ENCODE peak calls at places on chromosomes 7 and 10, in nine cellular contexts. One of them, this sample, is unnamed.

GRCh38 chr7:151626422-151627115 is 106.9 kb upstream of the RHEB start:
- DNase-seq in NCI-H748 treated with DMSO at 0.1 percent for 48 hours: no peak
- DNase-seq in RWPE1: no peak
- DNase-seq in uterus: no peak
- DNase-seq in dorsolateral prefrontal cortex: no peak
- DNase-seq in activated naive CD4-positive, alpha-beta T cell treated with anti-CD3 and anti-CD28 coated beads for 36 hours: peak
- DNase-seq in HTR-8/SVneo: no peak
- DNase-seq in COLO829: peak
- DNase-seq in fibroblast of pulmonary artery: no peak
- DNase-seq in this sample: peak

GRCh38 chr7:47572939-47573757 is 8.8 kb downstream of the TNS3 start:
- DNase-seq in COLO829: no peak
- DNase-seq in NCI-H748 treated with DMSO at 0.1 percent for 48 hours: no peak
- DNase-seq in uterus: no peak
- DNase-seq in RWPE1: no peak
- DNase-seq in fibroblast of pulmonary artery: no peak
- DNase-seq in HTR-8/SVneo: no peak
- DNase-seq in activated naive CD4-positive, alpha-beta T cell treated with anti-CD3 and anti-CD28 coated beads for 36 hours: no peak
- DNase-seq in dorsolateral prefrontal cortex: no peak
- DNase-seq in this sample: no peak

GRCh38 chr7:1156782-1157535 is 3.0 kb downstream of the ZFAND2A start:
- DNase-seq in dorsolateral prefrontal cortex: no peak
- DNase-seq in activated naive CD4-positive, alpha-beta T cell treated with anti-CD3 and anti-CD28 coated beads for 36 hours: no peak
- DNase-seq in HTR-8/SVneo: no peak
- DNase-seq in NCI-H748 treated with DMSO at 0.1 percent for 48 hours: no peak
- DNase-seq in RWPE1: no peak
- DNase-seq in fibroblast of pulmonary artery: no peak
- DNase-seq in COLO829: no peak
- DNase-seq in uterus: no peak
- DNase-seq in this sample: no peak

GRCh38 chr7:38027884-38028455 is 107.5 kb downstream of the EPDR1 start:
- DNase-seq in dorsolateral prefrontal cortex: no peak
- DNase-seq in uterus: no peak
- DNase-seq in RWPE1: no peak
- DNase-seq in HTR-8/SVneo: no peak
- DNase-seq in NCI-H748 treated with DMSO at 0.1 percent for 48 hours: no peak
- DNase-seq in activated naive CD4-positive, alpha-beta T cell treated with anti-CD3 and anti-CD28 coated beads for 36 hours: no peak
- DNase-seq in COLO829: no peak
- DNase-seq in fibroblast of pulmonary artery: no peak
- DNase-seq in this sample: peak

GRCh38 chr7:100489824-100490223 is 6.1 kb downstream of the NYAP1 start:
- DNase-seq in fibroblast of pulmonary artery: peak
- DNase-seq in activated naive CD4-positive, alpha-beta T cell treated with anti-CD3 and anti-CD28 coated beads for 36 hours: peak
- DNase-seq in dorsolateral prefrontal cortex: peak
- DNase-seq in COLO829: peak
- DNase-seq in NCI-H748 treated with DMSO at 0.1 percent for 48 hours: peak
- DNase-seq in HTR-8/SVneo: no peak
- DNase-seq in uterus: peak
- DNase-seq in RWPE1: peak
- DNase-seq in this sample: peak

GRCh38 chr7:2198760-2199159 is 34.0 kb downstream of the MAD1L1 start:
- DNase-seq in RWPE1: no peak
- DNase-seq in NCI-H748 treated with DMSO at 0.1 percent for 48 hours: no peak
- DNase-seq in fibroblast of pulmonary artery: no peak
- DNase-seq in activated naive CD4-positive, alpha-beta T cell treated with anti-CD3 and anti-CD28 coated beads for 36 hours: no peak
- DNase-seq in HTR-8/SVneo: no peak
- DNase-seq in COLO829: no peak
- DNase-seq in uterus: no peak
- DNase-seq in dorsolateral prefrontal cortex: no peak
- DNase-seq in this sample: no peak

GRCh38 chr7:15236958-15237357 is 324.9 kb downstream of the AGMO start:
- DNase-seq in uterus: no peak
- DNase-seq in HTR-8/SVneo: no peak
- DNase-seq in RWPE1: no peak
- DNase-seq in activated naive CD4-positive, alpha-beta T cell treated with anti-CD3 and anti-CD28 coated beads for 36 hours: no peak
- DNase-seq in fibroblast of pulmonary artery: no peak
- DNase-seq in NCI-H748 treated with DMSO at 0.1 percent for 48 hours: no peak
- DNase-seq in dorsolateral prefrontal cortex: no peak
- DNase-seq in COLO829: no peak
- DNase-seq in this sample: no peak

GRCh38 chr7:24825931-24826661 is 68.8 kb upstream of the GSDME start:
- DNase-seq in fibroblast of pulmonary artery: peak
- DNase-seq in dorsolateral prefrontal cortex: no peak
- DNase-seq in COLO829: peak
- DNase-seq in activated naive CD4-positive, alpha-beta T cell treated with anti-CD3 and anti-CD28 coated beads for 36 hours: no peak
- DNase-seq in HTR-8/SVneo: peak
- DNase-seq in uterus: no peak
- DNase-seq in RWPE1: peak
- DNase-seq in NCI-H748 treated with DMSO at 0.1 percent for 48 hours: no peak
- DNase-seq in this sample: peak

GRCh38 chr10:133141144-133141962 is 18.7 kb upstream of the KNDC1 start:
- DNase-seq in fibroblast of pulmonary artery: no peak
- DNase-seq in uterus: peak
- DNase-seq in COLO829: no peak
- DNase-seq in NCI-H748 treated with DMSO at 0.1 percent for 48 hours: no peak
- DNase-seq in dorsolateral prefrontal cortex: no peak
- DNase-seq in activated naive CD4-positive, alpha-beta T cell treated with anti-CD3 and anti-CD28 coated beads for 36 hours: no peak
- DNase-seq in RWPE1: no peak
- DNase-seq in HTR-8/SVneo: no peak
- DNase-seq in this sample: no peak

GRCh38 chr10:32321016-32321631 is 25.8 kb downstream of the EPC1 start:
- DNase-seq in activated naive CD4-positive, alpha-beta T cell treated with anti-CD3 and anti-CD28 coated beads for 36 hours: no peak
- DNase-seq in uterus: no peak
- DNase-seq in fibroblast of pulmonary artery: no peak
- DNase-seq in NCI-H748 treated with DMSO at 0.1 percent for 48 hours: no peak
- DNase-seq in HTR-8/SVneo: no peak
- DNase-seq in COLO829: no peak
- DNase-seq in RWPE1: no peak
- DNase-seq in dorsolateral prefrontal cortex: no peak
- DNase-seq in this sample: no peak

GRCh38 chr10:86349940-86350630 is 16.5 kb downstream of the GRID1 start:
- DNase-seq in COLO829: no peak
- DNase-seq in activated naive CD4-positive, alpha-beta T cell treated with anti-CD3 and anti-CD28 coated beads for 36 hours: no peak
- DNase-seq in HTR-8/SVneo: no peak
- DNase-seq in dorsolateral prefrontal cortex: no peak
- DNase-seq in uterus: no peak
- DNase-seq in fibroblast of pulmonary artery: no peak
- DNase-seq in RWPE1: no peak
- DNase-seq in NCI-H748 treated with DMSO at 0.1 percent for 48 hours: no peak
- DNase-seq in this sample: no peak

GRCh38 chr10:50224330-50224952 is 26.9 kb downstream of the ASAH2 start:
- DNase-seq in fibroblast of pulmonary artery: peak
- DNase-seq in HTR-8/SVneo: peak
- DNase-seq in RWPE1: peak
- DNase-seq in COLO829: peak
- DNase-seq in NCI-H748 treated with DMSO at 0.1 percent for 48 hours: peak
- DNase-seq in dorsolateral prefrontal cortex: no peak
- DNase-seq in activated naive CD4-positive, alpha-beta T cell treated with anti-CD3 and anti-CD28 coated beads for 36 hours: peak
- DNase-seq in uterus: no peak
- DNase-seq in this sample: peak

This sample was measured in SW480.